ENCODE peak calls at places on chromosomes 2 and 18, in eight cellular contexts. Q, D, R, J, F, Y, L and X are unnamed samples.
A peak's percentile ranks its signal among the peaks of the same experiment; 100 is the strongest.

GRCh38 chr18:26185267-26185666 is 41.0 kb upstream of the TAF4B start:
- DNase-seq in L (peak; percentile 48), Q (no peak), Y (no peak), R (no peak), D (no peak), J (no peak), F (no peak), X (no peak)

GRCh38 chr18:13266208-13267100 is 47.9 kb downstream of the LDLRAD4 start:
- DNase-seq in L (no peak), R (no peak), Q (peak; percentile 61), J (no peak), F (no peak), D (no peak), Y (no peak), X (no peak)

GRCh38 chr2:237141556-237141955 is 55.9 kb downstream of the COPS8 start:
- DNase-seq in F (no peak), J (no peak), L (no peak), R (peak; percentile 69), D (no peak), Y (no peak), Q (no peak), X (no peak)

GRCh38 chr18:45567123-45567522 is 48.2 kb upstream of the SLC14A2 start:
- DNase-seq in F (peak; percentile 38), R (peak; percentile 40), Y (no peak), Q (no peak), L (no peak), D (no peak), J (no peak), X (no peak)

GRCh38 chr2:20067992-20068727 is 16.7 kb upstream of the LAPTM4A start:
- DNase-seq in L (no peak), Y (peak; percentile 35), R (peak; percentile 87), Q (no peak), F (no peak), J (no peak), D (no peak), X (no peak)

GRCh38 chr2:159054985-159055384 is 86.5 kb downstream of the TANC1 start:
- DNase-seq in R (no peak), J (no peak), F (no peak), Y (no peak), D (no peak), L (no peak), Q (no peak), X (no peak)

GRCh38 chr2:158502984-158503383 is 46.2 kb downstream of the PKP4 start:
- DNase-seq in F (no peak), Y (no peak), R (peak; percentile 67), J (no peak), Q (no peak), D (no peak), L (no peak), X (no peak)

GRCh38 chr2:75587954-75588587 is 27.3 kb upstream of the EVA1A start:
- DNase-seq in Q (peak; percentile 17), J (no peak), Y (peak; percentile 55), F (no peak), D (no peak), L (no peak), R (peak; percentile 62), X (no peak)

GRCh38 chr2:150631236-150631603 is 143.8 kb upstream of the RND3 start:
- DNase-seq in Q (no peak), F (no peak), Y (no peak), D (no peak), R (no peak), L (no peak), J (no peak), X (no peak)

GRCh38 chr18:38397094-38397493 is 831.5 kb upstream of the CELF4 start:
- DNase-seq in F (no peak), D (no peak), R (no peak), L (no peak), Q (no peak), J (no peak), Y (no peak), X (no peak)

GRCh38 chr2:70931376-70932000 is 4.2 kb upstream of the ATP6V1B1 start:
- DNase-seq in Q (no peak), J (no peak), D (no peak), R (no peak), L (no peak), Y (no peak), F (peak; percentile 43), X (no peak)

GRCh38 chr2:160269803-160270570 is 69.9 kb upstream of the ITGB6 start:
- DNase-seq in L (peak; percentile 31), R (peak; percentile 98), J (peak; percentile 84), F (peak; percentile 92), D (peak; percentile 70), Q (peak; percentile 78), Y (no peak), X (no peak)

GRCh38 chr2:239196474-239197021 is 204.3 kb downstream of the HDAC4 start:
- DNase-seq in R (no peak), J (no peak), D (no peak), Q (no peak), L (no peak), F (peak; percentile 23), Y (no peak), X (no peak)

GRCh38 chr18:4068552-4069158 is 386.5 kb downstream of the DLGAP1 start:
- DNase-seq in J (peak; percentile 32), F (peak; percentile 61), Y (peak; percentile 9), L (peak; percentile 51), D (peak; percentile 22), Q (peak; percentile 40), R (peak; percentile 65), X (no peak)

GRCh38 chr2:96841707-96842495 is 1.9 kb downstream of the ANKRD23 start:
- DNase-seq in D (no peak), F (peak; percentile 27), L (no peak), R (no peak), Y (no peak), J (peak; percentile 12), Q (no peak), X (no peak)

GRCh38 chr2:177584293-177584692 is 191.7 kb downstream of the AGPS start:
- DNase-seq in Y (no peak), F (no peak), Q (no peak), L (no peak), D (no peak), J (no peak), R (no peak), X (no peak)

GRCh38 chr2:157933549-157933948 is 57.4 kb upstream of the ACVR1 start:
- DNase-seq in F (peak; percentile 61), J (no peak), L (no peak), Q (no peak), R (no peak), D (no peak), Y (no peak), X (no peak)

GRCh38 chr2:176935543-176936102 is 277.0 kb upstream of the HNRNPA3 start:
- DNase-seq in F (no peak), D (no peak), Y (no peak), Q (no peak), R (no peak), J (no peak), L (no peak), X (no peak)

DNA sequence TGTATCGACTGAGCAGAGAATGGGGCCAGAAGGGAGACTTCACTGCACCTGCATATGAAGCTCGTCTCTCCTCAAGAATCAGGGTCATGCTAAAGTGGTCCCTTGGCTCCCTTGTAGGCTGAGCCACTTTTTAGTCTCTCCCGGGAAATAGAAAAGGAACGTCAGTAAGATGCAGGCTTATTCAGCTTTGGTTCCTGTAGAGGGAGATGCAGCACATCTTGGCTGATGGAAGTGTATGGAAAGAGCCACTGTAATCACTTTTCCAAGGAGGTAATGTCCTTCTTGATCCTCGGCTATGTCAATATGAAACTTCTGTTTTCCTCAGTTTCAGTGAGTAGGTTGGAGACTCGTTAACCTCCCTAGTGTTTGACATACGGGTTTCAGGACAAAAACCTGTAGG is 235.2 kb downstream of the GCA start:
- DNase-seq in Q (no peak), F (peak; percentile 31), Y (no peak), L (no peak), J (no peak), R (no peak), D (no peak), X (no peak)
- TF ChIP-seq CTCF in Q (no peak), F (peak; percentile 40), Y (no peak), L (no peak), J (no peak), R (no peak), D (no peak), X (no peak)

GRCh38 chr2:143901185-143901842 is 618.6 kb downstream of the ZEB2 start:
- DNase-seq in Q (peak; percentile 69), R (peak; percentile 56), J (no peak), L (peak; percentile 51), Y (peak; percentile 80), F (no peak), D (no peak), X (no peak)
- TF ChIP-seq CTCF in Q (no peak), R (no peak), J (no peak), L (peak; percentile 18), Y (no peak), F (no peak), D (no peak), X (no peak)

GRCh38 chr2:218727502-218728165 is 17.0 kb downstream of the TTLL4 start:
- DNase-seq in D (no peak), R (no peak), L (no peak), J (no peak), Y (no peak), Q (no peak), F (no peak), X (no peak)
- TF ChIP-seq CTCF in D (peak; percentile 14), R (peak; percentile 52), L (peak; percentile 58), J (no peak), Y (peak; percentile 26), Q (peak; percentile 70), F (peak; percentile 69), X (peak; percentile 20)

GRCh38 chr18:74896390-74896991 is 298.8 kb downstream of the ZNF407 start:
- DNase-seq in L (peak; percentile 51), D (peak; percentile 21), Q (peak; percentile 52), Y (peak; percentile 7), F (peak; percentile 68), J (peak; percentile 64), R (peak; percentile 6), X (no peak)
- TF ChIP-seq CTCF in L (peak; percentile 75), D (peak; percentile 58), Q (peak; percentile 76), Y (peak; percentile 73), F (peak; percentile 85), J (peak; percentile 54), R (no peak), X (peak; percentile 38)

DNA sequence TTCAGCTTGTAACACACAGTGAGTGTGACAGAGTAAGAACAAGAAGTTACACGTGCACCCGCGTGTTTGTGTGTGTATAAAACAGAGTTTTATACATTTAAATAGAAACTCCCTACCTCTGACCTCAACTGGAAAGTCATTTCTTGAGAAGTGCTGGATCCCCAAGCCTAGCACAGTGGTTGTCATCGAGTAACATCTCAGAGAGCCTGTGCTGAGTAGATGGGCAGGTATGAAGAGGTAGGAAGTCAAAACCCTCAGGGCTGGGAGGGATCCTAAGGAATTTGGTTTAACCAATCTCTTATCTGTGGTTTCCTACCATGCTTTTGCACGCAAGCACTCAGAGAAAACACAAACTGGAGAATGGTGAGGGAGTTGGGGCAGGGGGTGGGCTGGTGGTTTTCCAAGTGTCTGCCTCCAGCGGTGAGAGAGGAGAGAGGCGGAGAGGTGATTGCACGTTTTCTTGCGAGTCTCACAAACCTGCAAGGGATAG is 9.2 kb downstream of the ACOXL start:
- DNase-seq in L (no peak), F (peak; percentile 59), D (no peak), Y (peak; percentile 31), Q (peak; percentile 80), J (no peak), R (peak; percentile 3), X (no peak)
- TF ChIP-seq CTCF in L (no peak), F (peak; percentile 42), D (no peak), Y (no peak), Q (peak; percentile 45), J (no peak), R (no peak), X (no peak)